ENCODE peak calls at places on chromosomes 12 and 14, in six cellular contexts. X, N, Z, O, F and E are unnamed samples.

GRCh38 chr14:49961270-49962222 is 68.7 kb downstream of the ARF6 start:
- DNase-seq in X (no peak), N (peak), Z (peak), O (no peak), F (no peak), E (no peak)

GRCh38 chr12:102054345-102054744 is 7.4 kb downstream of the WASHC3 start:
- DNase-seq in X (no peak), N (no peak), Z (no peak), O (no peak), F (no peak), E (no peak)

GRCh38 chr12:60752589-60752988 is 1156.8 kb downstream of the SLC16A7 start:
- DNase-seq in X (no peak), N (no peak), Z (no peak), O (no peak), F (no peak), E (no peak)

GRCh38 chr14:91350483-91350812 is 67.2 kb downstream of the CCDC88C start:
- DNase-seq in X (no peak), N (no peak), Z (no peak), O (peak), F (no peak), E (no peak)

GRCh38 chr12:48765753-48766162 is 23.1 kb downstream of the ADCY6 start:
- DNase-seq in X (no peak), N (peak), Z (peak), O (no peak), F (no peak), E (no peak)

GRCh38 chr14:93932642-93933041 is 5.5 kb downstream of the FAM181A start:
- DNase-seq in X (no peak), N (no peak), Z (no peak), O (no peak), F (no peak), E (no peak)

GRCh38 chr14:58362798-58363412 is 32.8 kb upstream of the TOMM20L start:
- DNase-seq in X (no peak), N (peak), Z (peak), O (no peak), F (no peak), E (peak)

GRCh38 chr12:58757422-58757821 is 162.9 kb downstream of the LRIG3 start:
- DNase-seq in X (no peak), N (peak), Z (peak), O (no peak), F (no peak), E (peak)

GRCh38 chr12:55673638-55674037 is 34.1 kb downstream of the ITGA7 start:
- DNase-seq in X (no peak), N (no peak), Z (no peak), O (no peak), F (no peak), E (no peak)

GRCh38 chr12:67515679-67516363 is 132.7 kb upstream of the DYRK2 start:
- DNase-seq in X (no peak), N (no peak), Z (no peak), O (peak), F (no peak), E (no peak)

GRCh38 chr12:67070604-67071003 is 198.6 kb upstream of the CAND1 start:
- DNase-seq in X (no peak), N (no peak), Z (no peak), O (no peak), F (no peak), E (no peak)

GRCh38 chr12:49208661-49209060 is 19.8 kb upstream of the TUBA1A start:
- DNase-seq in X (no peak), N (no peak), Z (no peak), O (no peak), F (no peak), E (no peak)

GRCh38 chr14:39368261-39368959 is 63.8 kb downstream of the FBXO33 start:
- DNase-seq in X (no peak), N (peak), Z (peak), O (no peak), F (no peak), E (peak)

GRCh38 chr12:23083267-23083666 is 458.3 kb downstream of the ETNK1 start:
- DNase-seq in X (no peak), N (no peak), Z (peak), O (no peak), F (no peak), E (no peak)

GRCh38 chr14:105861985-105862465 is 335.6 kb downstream of the TMEM121 start:
- DNase-seq in X (no peak), N (no peak), Z (no peak), O (peak), F (no peak), E (no peak)

GRCh38 chr14:61064866-61065265 is 83.8 kb downstream of the SLC38A6 start:
- DNase-seq in X (no peak), N (no peak), Z (no peak), O (no peak), F (no peak), E (no peak)

GRCh38 chr14:28766505-28767238 is at the start of gene FOXG1:
- DNase-seq in X (peak), N (no peak), Z (no peak), O (no peak), F (no peak), E (no peak)

GRCh38 chr14:75650253-75651058 is 10.2 kb downstream of the ERG28 start:
- DNase-seq in X (no peak), N (no peak), Z (no peak), O (no peak), F (no peak), E (no peak)

GRCh38 chr14:33682746-33683145 is 268.1 kb downstream of the EGLN3 start:
- DNase-seq in X (no peak), N (no peak), Z (peak), O (no peak), F (no peak), E (peak)

GRCh38 chr12:75812341-75813018 is 219.1 kb downstream of the PHLDA1 start:
- DNase-seq in X (no peak), N (peak), Z (no peak), O (no peak), F (no peak), E (peak)

GRCh38 chr14:81938341-81938740 is 404.7 kb upstream of the SEL1L start:
- DNase-seq in X (no peak), N (no peak), Z (no peak), O (no peak), F (no peak), E (no peak)

GRCh38 chr12:101850199-101850598 is 19.4 kb upstream of the GNPTAB start:
- DNase-seq in X (no peak), N (no peak), Z (no peak), O (no peak), F (no peak), E (no peak)

GRCh38 chr14:51020024-51020710 is 74.7 kb downstream of the TRIM9 start:
- DNase-seq in X (no peak), N (no peak), Z (no peak), O (no peak), F (no peak), E (no peak)

GRCh38 chr12:127179199-127179598 is 1087.8 kb upstream of the TMEM132C start:
- DNase-seq in X (no peak), N (no peak), Z (no peak), O (no peak), F (no peak), E (peak)